ENCODE peak calls at places on chromosomes 12 and 14, in four cellular contexts. Y, Q, N and E are unnamed samples.

GRCh38 chr14:44960146-44960545 is 1.6 kb downstream of the KLHL28 start:
- DNase-seq in Y (no peak), Q (no peak), N (no peak), E (no peak)

GRCh38 chr12:132761911-132762583 is 415 bp upstream of the ANKLE2 start:
- DNase-seq in Y (peak), Q (peak), N (peak), E (peak)

GRCh38 chr12:105226219-105226618 is 9.8 kb downstream of the APPL2 start:
- DNase-seq in Y (peak), Q (peak), N (no peak), E (no peak)

GRCh38 chr12:65300679-65301349 is 22.3 kb downstream of the MSRB3 start:
- DNase-seq in Y (no peak), Q (no peak), N (no peak), E (peak)

GRCh38 chr14:89600029-89600428 is 183.0 kb upstream of the FOXN3 start:
- DNase-seq in Y (no peak), Q (no peak), N (no peak), E (no peak)

GRCh38 chr12:114895822-114896221 is 211.8 kb upstream of the TBX3 start:
- DNase-seq in Y (no peak), Q (no peak), N (no peak), E (no peak)

GRCh38 chr14:61076531-61076930 is 95.5 kb downstream of the SLC38A6 start:
- DNase-seq in Y (no peak), Q (peak), N (no peak), E (peak)

GRCh38 chr14:67694791-67695393 is 672 bp downstream of the RDH11 start:
- DNase-seq in Y (peak), Q (no peak), N (peak), E (peak)

GRCh38 chr14:90427848-90428426 is 31.1 kb downstream of the CALM1 start:
- DNase-seq in Y (no peak), Q (no peak), N (no peak), E (no peak)

GRCh38 chr14:54654600-54654999 is 87.7 kb downstream of the SAMD4A start:
- DNase-seq in Y (no peak), Q (no peak), N (no peak), E (peak)

GRCh38 chr14:64758711-64759554 is 54.7 kb downstream of the PLEKHG3 start:
- DNase-seq in Y (no peak), Q (peak), N (peak), E (peak)

GRCh38 chr12:111645433-111645832 is 40.3 kb downstream of the BRAP start:
- DNase-seq in Y (no peak), Q (no peak), N (no peak), E (no peak)

GRCh38 chr12:91205791-91206190 is 23.2 kb upstream of the DCN start:
- DNase-seq in Y (no peak), Q (no peak), N (no peak), E (peak)

GRCh38 chr12:47155457-47156166 is 75.9 kb upstream of the AMIGO2 start:
- DNase-seq in Y (no peak), Q (no peak), N (no peak), E (no peak)

GRCh38 chr12:50614167-50614762 is 109.5 kb downstream of the DIP2B start:
- DNase-seq in Y (no peak), Q (no peak), N (no peak), E (peak)

GRCh38 chr12:29640589-29641345 is 143.0 kb downstream of the TMTC1 start:
- DNase-seq in Y (no peak), Q (no peak), N (peak), E (peak)

GRCh38 chr12:64672925-64673409 is 62.7 kb downstream of the RASSF3 start:
- DNase-seq in Y (peak), Q (no peak), N (no peak), E (peak)

GRCh38 chr12:14902465-14902864 is 16.8 kb upstream of the MGP start:
- DNase-seq in Y (no peak), Q (no peak), N (no peak), E (no peak)

GRCh38 chr12:107748472-107748871 is 12.5 kb downstream of the PRDM4 start:
- DNase-seq in Y (peak), Q (peak), N (no peak), E (peak)

GRCh38 chr12:122111070-122111750 is 32.7 kb downstream of the MLXIP start:
- DNase-seq in Y (no peak), Q (no peak), N (no peak), E (peak)

GRCh38 chr12:31278445-31279242 is 47.3 kb downstream of the SINHCAF start:
- DNase-seq in Y (no peak), Q (no peak), N (no peak), E (no peak)

GRCh38 chr14:33493329-33493728 is 457.5 kb downstream of the EGLN3 start:
- DNase-seq in Y (no peak), Q (no peak), N (no peak), E (no peak)

GRCh38 chr14:80298491-80299017 is 87.2 kb upstream of the DIO2 start:
- DNase-seq in Y (no peak), Q (no peak), N (no peak), E (no peak)

GRCh38 chr12:100795193-100796179 is 910 bp downstream of the ANO4 start:
- DNase-seq in Y (no peak), Q (no peak), N (no peak), E (no peak)

GRCh38 chr12:69886715-69887114 is 61.7 kb downstream of the MYRFL start:
- DNase-seq in Y (no peak), Q (no peak), N (no peak), E (no peak)

GRCh38 chr12:104485651-104486341 is 29.0 kb downstream of the CHST11 start:
- DNase-seq in Y (no peak), Q (no peak), N (no peak), E (no peak)

DNA sequence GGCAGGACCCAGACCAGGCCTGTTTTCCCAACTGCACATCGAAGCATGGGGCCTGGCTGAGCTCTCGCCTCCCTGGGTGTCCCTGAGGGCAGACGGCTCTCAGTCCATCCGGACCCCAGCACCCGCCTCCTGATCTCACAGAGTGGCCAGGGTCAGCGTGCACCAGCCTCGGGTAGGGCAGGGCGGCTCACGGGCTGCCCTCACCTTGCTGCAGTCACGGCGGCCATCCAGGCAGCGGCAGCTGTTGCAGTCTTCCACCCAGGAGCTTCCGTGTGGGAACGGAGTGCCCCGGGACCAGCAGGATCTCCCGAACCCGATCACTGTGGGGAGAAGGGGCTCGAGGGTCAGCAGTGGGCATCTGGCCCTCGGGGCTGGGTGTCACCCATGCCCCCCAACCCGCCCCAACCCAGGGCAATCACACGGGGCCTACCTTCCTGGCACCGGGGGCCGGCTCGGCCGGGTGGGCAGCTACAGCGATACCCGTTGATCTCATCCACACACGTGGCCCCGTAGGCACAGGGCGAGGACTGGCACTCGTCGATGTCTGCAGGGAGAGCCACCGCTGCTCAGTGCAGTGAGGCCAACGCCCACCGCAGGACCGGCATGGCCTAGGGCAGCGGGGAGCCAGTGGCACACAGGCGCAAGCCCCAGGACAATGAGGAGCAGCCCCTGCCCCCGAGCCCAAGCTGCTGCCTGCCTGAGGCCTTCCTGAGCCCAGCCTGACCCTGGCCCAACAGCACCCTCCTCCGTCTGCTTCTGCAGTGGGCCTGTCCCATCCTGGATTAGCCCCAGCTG is 22.2 kb downstream of the JAG2 start:
- DNase-seq in Y (no peak), Q (no peak), N (peak), E (no peak)
- TF ChIP-seq CTCF in Y (no peak), Q (no peak), N (no peak), E (no peak)

DNA sequence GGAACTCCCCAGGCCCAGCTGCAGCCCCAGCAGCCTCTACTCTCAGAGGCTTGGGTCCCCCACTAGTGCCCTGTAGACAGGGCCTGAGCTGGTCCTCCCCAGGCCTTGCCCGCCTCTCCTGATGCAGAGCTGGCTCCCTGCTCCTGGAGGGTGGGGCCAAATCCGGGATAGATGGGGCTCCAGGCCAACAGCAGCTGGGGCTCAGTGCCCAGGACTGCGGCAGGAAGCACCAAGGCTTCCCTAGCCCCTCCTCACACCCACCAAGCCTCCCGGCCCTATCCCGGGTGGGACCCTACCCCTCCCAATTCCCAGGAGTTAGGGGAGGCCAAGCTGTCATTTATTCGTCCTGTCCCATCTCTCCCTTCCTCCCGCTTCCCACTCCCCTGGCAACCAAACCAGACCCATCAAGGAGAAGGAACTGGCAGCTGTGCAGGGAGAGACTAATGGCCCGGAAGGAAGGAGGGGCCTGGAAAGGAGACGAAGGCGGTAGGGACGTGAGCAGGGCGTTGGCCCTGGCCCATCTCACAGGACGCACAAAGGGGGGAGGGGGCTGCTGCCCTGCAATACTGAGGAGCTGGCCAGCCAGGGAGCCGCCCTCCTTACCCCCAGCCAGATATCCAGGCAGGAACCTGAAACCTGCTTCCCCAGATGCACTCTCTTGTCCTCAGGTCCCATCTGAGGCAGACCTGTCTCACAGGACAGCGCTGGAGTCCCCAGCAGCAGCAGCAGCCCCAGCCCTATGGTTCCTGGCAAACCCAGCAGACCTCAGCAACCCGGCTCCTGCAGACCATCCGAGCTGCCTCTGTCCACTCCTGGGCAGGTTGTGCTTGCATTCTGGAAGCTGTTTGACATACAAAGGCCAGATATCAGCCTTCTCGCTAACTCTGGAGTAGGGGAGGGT is 1.6 kb upstream of the PRPH start:
- DNase-seq in Y (no peak), Q (no peak), N (no peak), E (no peak)
- H3K4me3 ChIP-seq in Y (no peak), Q (no peak), N (no peak), E (no peak)

DNA sequence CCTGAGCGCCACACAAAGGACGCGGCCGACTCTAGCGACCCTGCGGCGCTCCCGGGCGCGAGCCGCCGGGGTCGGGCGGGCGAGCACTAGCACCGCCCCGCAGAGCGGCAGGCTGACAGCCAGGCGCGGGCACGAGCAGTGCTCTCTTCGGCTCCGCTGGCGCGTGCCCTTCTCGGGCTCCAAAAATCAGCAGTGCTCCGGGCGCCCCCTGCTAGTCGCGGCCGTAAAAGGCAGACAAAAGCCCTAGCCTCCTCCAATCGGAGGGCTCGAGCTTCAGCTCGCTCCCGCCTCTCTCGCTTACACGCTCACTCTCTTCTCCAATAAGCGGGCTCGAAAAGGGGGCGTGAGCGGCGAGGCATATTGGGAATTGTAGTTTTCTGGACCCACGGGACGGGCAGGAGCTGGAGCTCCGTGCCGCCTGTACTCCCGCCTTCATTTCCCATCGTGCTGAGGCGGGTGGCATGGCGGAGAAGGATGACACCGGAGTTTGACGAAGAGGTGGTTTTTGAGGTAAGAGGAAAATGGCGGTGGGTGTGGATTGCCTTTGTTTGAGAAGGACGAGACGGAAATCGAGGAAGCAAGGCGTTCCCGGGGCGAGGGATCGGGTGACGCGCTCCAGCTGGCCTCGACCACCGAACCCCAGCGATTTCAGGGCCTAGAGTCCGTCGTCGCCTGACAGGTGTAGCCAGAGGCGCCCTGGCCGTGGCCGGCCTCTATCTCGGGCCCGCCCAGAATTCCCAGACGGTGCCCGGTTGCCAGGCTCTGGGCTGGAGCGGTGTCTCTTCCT is at the start of the genes FGD6 and VEZT:
- DNase-seq in Y (peak), Q (peak), N (peak), E (peak)
- TF ChIP-seq CTCF in Y (peak), Q (peak), N (peak), E (peak)

GRCh38 chr12:106304001-106304421 is 1.5 kb downstream of the TCP11L2 start:
- DNase-seq in Y (no peak), Q (no peak), N (no peak), E (no peak)
- H3K4me3 ChIP-seq in Y (no peak), Q (peak), N (peak), E (no peak)